ENCODE peak calls at places on chromosomes 1 and 21, in five cellular contexts. I, S, G, N and H are unnamed samples.

GRCh38 chr1:244255426-244255965 is 196.2 kb downstream of the ADSS2 start:
- DNase-seq in I (no peak), N (no peak), G (no peak), S (no peak), H (no peak)

GRCh38 chr1:62832276-62832675 is 48.3 kb downstream of the ATG4C start:
- DNase-seq in I (no peak), N (no peak), G (no peak), S (no peak), H (no peak)

GRCh38 chr1:17929224-17929623 is 174.1 kb downstream of the ACTL8 start:
- DNase-seq in I (no peak), G (no peak), S (no peak), N (no peak), H (no peak)

GRCh38 chr1:65247419-65248359 is 61.7 kb upstream of the DNAJC6 start:
- DNase-seq in S (no peak), N (no peak), I (no peak), G (peak), H (no peak)

GRCh38 chr1:65512967-65513777 is 92.7 kb downstream of the LEPR start:
- DNase-seq in S (no peak), I (no peak), N (no peak), G (no peak), H (no peak)

GRCh38 chr1:229523052-229523451 is 14.9 kb upstream of the NUP133 start:
- DNase-seq in G (no peak), I (no peak), S (no peak), N (no peak), H (no peak)

GRCh38 chr1:149997585-149998262 is 12.8 kb downstream of the OTUD7B start:
- DNase-seq in N (no peak), G (no peak), I (no peak), S (peak), H (no peak)

GRCh38 chr1:154329551-154330131 is 4.3 kb downstream of the ATP8B2 start:
- DNase-seq in I (no peak), S (no peak), N (no peak), G (no peak), H (no peak)

GRCh38 chr1:53557369-53557768 is 98.2 kb downstream of the DMRTB1 start:
- DNase-seq in G (no peak), I (peak), N (no peak), S (no peak), H (peak)

GRCh38 chr1:202802998-202803932 is 5.0 kb downstream of the KDM5B start:
- DNase-seq in S (no peak), I (no peak), G (peak), N (no peak), H (no peak)

GRCh38 chr1:209629621-209630382 is 22.4 kb downstream of the LAMB3 start:
- DNase-seq in N (no peak), I (no peak), S (no peak), G (no peak), H (no peak)

GRCh38 chr1:24870551-24871195 is 59.4 kb downstream of the RUNX3 start:
- DNase-seq in S (no peak), G (no peak), I (no peak), N (no peak), H (no peak)

GRCh38 chr1:230668227-230668626 is 25.9 kb downstream of the COG2 start:
- DNase-seq in I (no peak), G (no peak), S (no peak), N (no peak), H (no peak)

GRCh38 chr1:94981574-94981973 is 54.7 kb upstream of the CNN3 start:
- DNase-seq in N (no peak), S (no peak), G (no peak), I (no peak), H (no peak)

GRCh38 chr1:246658567-246658966 is 65.6 kb upstream of the SCCPDH start:
- DNase-seq in N (no peak), S (no peak), G (peak), I (no peak), H (no peak)

GRCh38 chr1:167746013-167746672 is 24.4 kb downstream of the MPZL1 start:
- DNase-seq in S (no peak), I (no peak), N (no peak), G (no peak), H (no peak)

GRCh38 chr1:30879126-30879786 is 29.3 kb downstream of the SDC3 start:
- DNase-seq in G (no peak), S (no peak), N (no peak), I (no peak), H (no peak)

GRCh38 chr1:84433253-84434080 is 35.2 kb downstream of the DNASE2B start:
- DNase-seq in G (peak), S (peak), I (peak), N (peak), H (no peak)

GRCh38 chr1:218344814-218345672 is at the start of gene TGFB2:
- DNase-seq in S (no peak), N (no peak), G (peak), I (peak), H (no peak)

GRCh38 chr1:25800538-25801377 is 765 bp downstream of the SELENON start:
- DNase-seq in I (no peak), S (no peak), G (no peak), N (no peak), H (no peak)

GRCh38 chr21:34942911-34943310 is 106.2 kb downstream of the RUNX1 start:
- DNase-seq in I (no peak), N (no peak), G (no peak), S (peak), H (no peak)

GRCh38 chr1:40862008-40862863 is at the start of gene CITED4:
- DNase-seq in I (peak), N (peak), S (peak), G (peak), H (peak)

GRCh38 chr21:36820176-36821031 is 121.5 kb downstream of the SIM2 start:
- DNase-seq in G (no peak), N (no peak), I (no peak), S (no peak), H (no peak)

GRCh38 chr1:239914827-239915231 is 176.9 kb upstream of the FMN2 start:
- DNase-seq in S (no peak), N (no peak), I (no peak), G (peak), H (no peak)

GRCh38 chr1:180923887-180924286 is 11.2 kb downstream of the KIAA1614 start:
- DNase-seq in N (no peak), S (no peak), I (no peak), G (no peak), H (no peak)

GRCh38 chr1:6612641-6613360 is 730 bp upstream of the PHF13 start:
- DNase-seq in N (peak), I (peak), G (peak), S (no peak), H (no peak)

GRCh38 chr1:31055953-31056352 is 9.6 kb downstream of the PUM1 start:
- DNase-seq in N (no peak), S (no peak), I (no peak), G (no peak), H (no peak)

GRCh38 chr1:148334339-148335130 is 148.6 kb downstream of the PPIAL4G start:
- DNase-seq in I (peak), N (peak), G (peak), S (peak), H (peak)

GRCh38 chr21:19328954-19329353 is 925.4 kb upstream of the TMPRSS15 start:
- DNase-seq in S (no peak), I (no peak), N (no peak), G (no peak), H (no peak)

GRCh38 chr1:233491953-233492627 is 121.8 kb upstream of the KCNK1 start:
- DNase-seq in I (no peak), G (no peak), N (no peak), S (no peak), H (no peak)

GRCh38 chr1:1841575-1841991 is 49.3 kb downstream of the GNB1 start:
- DNase-seq in G (peak), N (no peak), S (no peak), I (no peak), H (no peak)

GRCh38 chr1:116256875-116257823 is 115.9 kb upstream of the ATP1A1 start:
- DNase-seq in I (peak), G (no peak), N (no peak), S (peak), H (no peak)

GRCh38 chr21:29340228-29340627 is 41.5 kb downstream of the BACH1 start:
- DNase-seq in I (no peak), S (no peak), G (peak), N (no peak), H (no peak)

GRCh38 chr1:19425643-19426245 is 59.6 kb downstream of the CAPZB start:
- DNase-seq in G (no peak), N (no peak), S (no peak), I (no peak), H (no peak)

GRCh38 chr1:19205845-19206244 is 4.2 kb downstream of the UBR4 start:
- DNase-seq in I (no peak), N (no peak), G (no peak), S (no peak), H (no peak)

GRCh38 chr1:205994342-205994741 is 8.9 kb downstream of the RAB7B start:
- DNase-seq in G (no peak), I (no peak), N (no peak), S (no peak), H (no peak)